ENCODE peak calls at places on chromosomes 3 and 15, in eight cellular contexts. K is HCEC 1CT; H is fibroblast of pulmonary artery; T is COR-L47; E is caudate nucleus; A is stimulated activated CD8-positive, alpha-beta memory T cell treated with anti-CD3 and anti-CD28 coated beads, Interleukin-12 subunit alpha, Interleukin-12 subunit beta, amount 100 ng/mL, for 1 hour; U is mesothelial cell of epicardium; V is neuronal stem cell. R is an unnamed sample.

GRCh38 chr3:26962419-26963355 is 340.1 kb downstream of the LRRC3B start:
- DNase-seq in K (no peak), A (no peak), V (no peak), U (no peak), H (no peak), T (no peak), E (no peak), R (no peak)

GRCh38 chr3:176789281-176789705 is 408.0 kb downstream of the TBL1XR1 start:
- DNase-seq in U (no peak), E (no peak), T (no peak), V (no peak), H (no peak), A (no peak), K (peak), R (no peak)

GRCh38 chr3:102790742-102791141 is 355.9 kb downstream of the ZPLD1 start:
- DNase-seq in V (no peak), E (no peak), K (no peak), H (no peak), U (no peak), A (no peak), T (no peak), R (no peak)

GRCh38 chr3:52210550-52211046 is 12.6 kb downstream of the ALAS1 start:
- DNase-seq in V (no peak), T (no peak), K (peak), A (no peak), E (no peak), H (peak), U (no peak), R (no peak)

GRCh38 chr3:183541738-183542137 is 13.8 kb downstream of the KLHL6 start:
- DNase-seq in V (no peak), A (no peak), H (no peak), T (no peak), E (no peak), K (no peak), U (no peak), R (no peak)

GRCh38 chr3:178507507-178508442 is 28.5 kb upstream of the KCNMB2 start:
- DNase-seq in E (no peak), A (no peak), T (no peak), U (no peak), V (no peak), K (no peak), H (no peak), R (no peak)

GRCh38 chr3:161072076-161072697 is 33.0 kb downstream of the B3GALNT1 start:
- DNase-seq in K (no peak), E (no peak), U (no peak), T (no peak), V (no peak), A (no peak), H (no peak), R (no peak)

GRCh38 chr3:86865506-86865905 is 125.4 kb downstream of the VGLL3 start:
- DNase-seq in E (no peak), H (peak), V (no peak), A (no peak), K (peak), U (no peak), T (no peak), R (no peak)

GRCh38 chr15:58517682-58518525 is 86.1 kb downstream of the LIPC start:
- DNase-seq in A (peak), H (no peak), K (no peak), U (no peak), V (no peak), E (no peak), T (no peak), R (no peak)

GRCh38 chr3:145902166-145902565 is 258.8 kb downstream of the PLOD2 start:
- DNase-seq in E (no peak), V (no peak), A (no peak), U (no peak), H (peak), T (no peak), K (no peak), R (no peak)

GRCh38 chr3:72678380-72678779 is 169.9 kb downstream of the SHQ1 start:
- DNase-seq in H (no peak), E (no peak), A (no peak), V (no peak), T (no peak), K (no peak), U (no peak), R (no peak)

GRCh38 chr15:74978503-74978902 is 16.9 kb upstream of the SCAMP5 start:
- DNase-seq in H (peak), T (no peak), A (no peak), V (no peak), E (no peak), K (peak), U (no peak), R (no peak)

GRCh38 chr3:12659316-12660015 is 4.5 kb downstream of the RAF1 start:
- DNase-seq in T (no peak), K (peak), A (no peak), V (no peak), E (no peak), U (no peak), H (no peak), R (no peak)

GRCh38 chr3:42159147-42159546 is 68.0 kb downstream of the TRAK1 start:
- DNase-seq in K (no peak), A (no peak), H (no peak), V (no peak), T (no peak), U (no peak), E (no peak), R (no peak)

GRCh38 chr15:70505411-70505919 is 257.9 kb downstream of the UACA start:
- DNase-seq in U (no peak), H (peak), A (no peak), K (peak), T (no peak), V (no peak), E (no peak), R (no peak)

GRCh38 chr3:14371573-14372474 is 30.6 kb upstream of the SLC6A6 start:
- DNase-seq in U (no peak), H (peak), A (no peak), V (no peak), T (peak), K (peak), E (no peak), R (no peak)

GRCh38 chr3:169133178-169134161 is 530.0 kb downstream of the MECOM start:
- DNase-seq in K (peak), H (peak), U (no peak), V (no peak), E (no peak), A (no peak), T (peak), R (no peak)

GRCh38 chr3:141875893-141876380 is 506 bp upstream of the ATP1B3 start:
- DNase-seq in T (peak), U (peak), A (peak), H (peak), K (peak), E (peak), V (peak), R (peak)

GRCh38 chr3:46703013-46703520 is 1.9 kb downstream of the TMIE start:
- DNase-seq in V (no peak), T (no peak), U (no peak), A (no peak), E (no peak), K (no peak), H (no peak), R (no peak)

GRCh38 chr3:59426851-59427565 is 377.2 kb upstream of the CFAP20DC start:
- DNase-seq in A (no peak), T (no peak), U (no peak), H (peak), V (no peak), E (no peak), K (peak), R (no peak)

GRCh38 chr3:97815149-97815917 is 6.5 kb upstream of the CRYBG3 start:
- DNase-seq in E (no peak), A (no peak), V (no peak), H (no peak), T (no peak), U (no peak), K (peak), R (no peak)

GRCh38 chr3:181446741-181447140 is 265.0 kb upstream of the SOX2 start:
- DNase-seq in T (no peak), V (no peak), K (no peak), H (no peak), U (no peak), E (no peak), A (no peak), R (no peak)

GRCh38 chr3:52874869-52875588 is 22.3 kb downstream of the STIMATE start:
- DNase-seq in K (no peak), A (no peak), T (no peak), U (no peak), H (no peak), E (no peak), V (no peak), R (no peak)

GRCh38 chr15:35697549-35698299 is 151.8 kb upstream of the DPH6 start:
- DNase-seq in E (no peak), T (peak), A (no peak), K (peak), H (peak), V (peak), U (no peak), R (no peak)

GRCh38 chr15:48896775-48897143 is 18.8 kb downstream of the EID1 start:
- DNase-seq in A (no peak), V (no peak), H (peak), K (no peak), E (no peak), U (no peak), T (no peak), R (no peak)

GRCh38 chr15:41950505-41950904 is 21.9 kb downstream of the EHD4 start:
- DNase-seq in U (no peak), T (no peak), K (no peak), H (no peak), E (no peak), V (no peak), A (no peak), R (no peak)

R was measured in NCI-H2081 treated with DMSO at 0.1 percent for 48 hours.